ENCODE peak calls at places on chromosomes 11 and 22, in seven cellular contexts. I is HCT116, Y is SK-N-SH, U is A549, P is WTC11, D is endothelial cell of umbilical vein, O is H1. N is an unnamed sample.

GRCh38 chr11:61357233-61357893 is 4.3 kb downstream of the CYB561A3 start:
- DNase-seq in I (no peak), D (no peak), Y (no peak), P (no peak), O (no peak), U (no peak), N (peak; percentile 82)

GRCh38 chr22:44076825-44077224 is 52.7 kb downstream of the PARVB start:
- DNase-seq in Y (no peak), U (no peak), P (no peak), I (no peak), O (no peak), D (no peak), N (no peak)

GRCh38 chr22:42653992-42654391 is 4.8 kb upstream of the CYB5R3 start:
- DNase-seq in O (no peak), I (no peak), U (no peak), P (no peak), D (no peak), Y (no peak), N (no peak)

GRCh38 chr11:128900468-128900867 is 9.3 kb downstream of the KCNJ5 start:
- DNase-seq in D (no peak), O (no peak), P (no peak), I (no peak), Y (no peak), U (no peak), N (no peak)

GRCh38 chr11:44322243-44322642 is 12.3 kb upstream of the ALX4 start:
- DNase-seq in I (no peak), O (no peak), Y (no peak), D (no peak), P (no peak), U (no peak), N (no peak)

GRCh38 chr11:115267871-115268270 is 236.3 kb downstream of the CADM1 start:
- DNase-seq in Y (no peak), I (no peak), O (no peak), D (no peak), U (no peak), P (no peak), N (no peak)

GRCh38 chr11:35065566-35065965 is 73.4 kb upstream of the CD44 start:
- DNase-seq in U (no peak), O (no peak), P (no peak), I (no peak), D (no peak), Y (no peak), N (no peak)

GRCh38 chr11:122046846-122047245 is 69.2 kb downstream of the BLID start:
- DNase-seq in P (no peak), U (no peak), Y (no peak), D (no peak), O (no peak), I (no peak), N (no peak)

GRCh38 chr22:23302171-23303002 is 122.1 kb downstream of the BCR start:
- DNase-seq in P (no peak), O (no peak), Y (no peak), I (no peak), D (peak; percentile 69), U (no peak), N (peak; percentile 44)

GRCh38 chr11:95877288-95877687 is 46.6 kb downstream of the MTMR2 start:
- DNase-seq in P (no peak), D (peak; percentile 44), I (no peak), O (no peak), U (no peak), Y (no peak), N (peak; percentile 9)

GRCh38 chr11:93521086-93521485 is 22.1 kb downstream of the SMCO4 start:
- DNase-seq in P (no peak), U (no peak), D (no peak), I (no peak), Y (no peak), O (no peak), N (peak; percentile 24)
- TF ChIP-seq CTCF in P (no peak), U (no peak), D (no peak), I (no peak), Y (no peak), O (no peak), N (no peak)

GRCh38 chr11:2892215-2893020 is 6.8 kb upstream of the CDKN1C start:
- DNase-seq in I (no peak), P (peak; percentile 84), D (peak; percentile 64), O (peak; percentile 91), U (peak; percentile 49), Y (peak; percentile 92), N (peak; percentile 86)

GRCh38 chr11:2889399-2890273 is 4.1 kb upstream of the CDKN1C start:
- DNase-seq in P (no peak), D (no peak), O (no peak), U (no peak), Y (no peak), I (no peak), N (no peak)

GRCh38 chr11:2891901-2892214 is 6.3 kb upstream of the CDKN1C start:
- DNase-seq in D (no peak), I (no peak), P (no peak), Y (no peak), O (no peak), U (no peak), N (no peak)

GRCh38 chr11:2891291-2891690 is 5.7 kb upstream of the CDKN1C start:
- DNase-seq in P (peak; percentile 57), O (peak; percentile 69), Y (peak; percentile 67), U (no peak), I (no peak), D (no peak), N (peak; percentile 48)

GRCh38 chr11:2890466-2891241 is 5.1 kb upstream of the CDKN1C start:
- DNase-seq in P (no peak), U (no peak), O (peak; percentile 52), D (no peak), Y (no peak), I (no peak), N (no peak)
- TF ChIP-seq MAX in P (no peak), U (no peak), O (peak; percentile 32), D (no peak), Y (no peak), I (no peak), N (peak; percentile 47)

GRCh38 chr11:125080531-125080911 is 17.4 kb downstream of the SLC37A2 start:
- DNase-seq in P (no peak), I (no peak), U (no peak), Y (peak; percentile 16), O (no peak), D (no peak), N (no peak)
- TF ChIP-seq CTCF in P (no peak), I (no peak), U (no peak), Y (no peak), O (no peak), D (no peak), N (no peak)

DNA sequence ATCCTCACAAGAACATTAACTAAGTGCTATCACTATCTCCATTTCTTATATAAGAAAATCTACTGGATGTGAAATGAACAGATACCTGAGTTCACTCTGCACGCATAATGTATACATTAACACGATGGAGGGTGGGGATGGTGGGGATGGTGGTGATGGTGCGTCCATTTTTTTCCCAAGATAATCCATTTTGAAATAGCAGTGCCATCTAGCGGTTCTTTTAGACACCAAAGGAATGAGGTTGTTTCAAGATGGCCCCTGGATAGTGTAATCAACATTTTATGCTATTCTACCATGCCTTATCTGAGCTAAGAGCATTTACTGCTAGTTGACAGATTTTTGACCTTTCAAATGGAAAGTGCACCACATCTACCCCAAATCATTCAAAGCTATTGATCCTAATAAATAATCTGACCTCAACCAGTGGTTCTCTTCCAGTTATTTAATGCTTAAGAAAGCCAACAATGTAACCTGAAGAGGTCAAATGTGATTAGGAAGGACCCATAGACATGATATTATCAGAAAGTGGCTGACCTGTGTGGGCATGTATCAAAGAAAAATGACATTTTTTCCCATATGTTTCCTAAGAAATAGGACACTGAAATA is 714.7 kb upstream of the TENM4 start:
- DNase-seq in O (no peak), P (no peak), Y (peak; percentile 24), U (peak; percentile 22), I (no peak), D (peak; percentile 9), N (peak; percentile 45)
- TF ChIP-seq MAX in O (no peak), P (no peak), Y (no peak), U (no peak), I (no peak), D (no peak), N (no peak)

GRCh38 chr11:19953909-19954308 is 206.4 kb downstream of the DBX1 start:
- DNase-seq in O (no peak), D (peak; percentile 78), U (peak; percentile 81), P (no peak), Y (no peak), I (peak; percentile 24), N (peak; percentile 31)
- TF ChIP-seq CTCF in O (no peak), D (peak; percentile 55), U (peak; percentile 51), P (no peak), Y (peak; percentile 68), I (no peak), N (peak; percentile 24)

DNA sequence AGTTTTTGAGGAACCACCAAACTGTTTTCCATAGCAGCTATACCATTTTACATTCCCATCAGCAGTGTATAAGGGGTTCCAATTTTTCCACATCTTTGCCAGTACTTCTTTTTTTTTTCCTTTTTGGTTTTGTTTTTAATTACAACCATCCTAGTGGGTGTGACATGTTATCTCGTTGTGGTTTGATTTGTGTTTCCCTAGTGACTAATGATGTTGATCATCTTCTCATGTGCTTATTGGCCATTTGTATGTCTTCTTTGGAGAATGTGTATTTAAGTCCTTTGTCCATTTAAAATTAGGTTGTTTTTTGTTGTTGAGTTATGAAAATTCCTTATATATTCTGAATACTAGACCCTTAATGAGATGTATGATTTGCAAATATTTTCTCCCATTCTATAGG is 59.3 kb downstream of the STIM1 start:
- DNase-seq in O (no peak), P (no peak), D (peak; percentile 19), I (no peak), U (no peak), Y (no peak), N (no peak)
- TF ChIP-seq MAX in O (no peak), P (no peak), D (no peak), I (no peak), U (no peak), Y (no peak), N (no peak)

N was measured in NB4.